ENCODE peak calls at places on chromosomes 7 and 10, in six cellular contexts. X, M, Z, F, J and R are unnamed samples.

GRCh38 chr7:81529785-81530184 is 240.1 kb downstream of the HGF start:
- DNase-seq in X (no peak), M (no peak), Z (no peak), F (no peak), J (no peak), R (no peak)

GRCh38 chr7:47625861-47626444 is 44.0 kb upstream of the TNS3 start:
- DNase-seq in X (no peak), M (no peak), Z (no peak), F (no peak), J (no peak), R (no peak)

GRCh38 chr7:151781161-151781845 is 95.6 kb downstream of the PRKAG2 start:
- DNase-seq in X (no peak), M (no peak), Z (no peak), F (no peak), J (no peak), R (no peak)

GRCh38 chr7:74246497-74246896 is 7.7 kb downstream of the RFC2 start:
- DNase-seq in X (no peak), M (no peak), Z (no peak), F (no peak), J (no peak), R (no peak)

GRCh38 chr10:124010563-124011131 is 82.8 kb downstream of the CHST15 start:
- DNase-seq in X (no peak), M (no peak), Z (no peak), F (no peak), J (no peak), R (no peak)

GRCh38 chr10:58064714-58065528 is 202.8 kb downstream of the IPMK start:
- DNase-seq in X (peak), M (no peak), Z (peak), F (no peak), J (no peak), R (no peak)

GRCh38 chr7:90599892-90600555 is 3.9 kb downstream of the CDK14 start:
- DNase-seq in X (peak), M (no peak), Z (no peak), F (no peak), J (no peak), R (no peak)

GRCh38 chr10:1272762-1273161 is 216.6 kb downstream of the WDR37 start:
- DNase-seq in X (no peak), M (no peak), Z (no peak), F (no peak), J (no peak), R (peak)

GRCh38 chr10:102633282-102633681 is 11.0 kb upstream of the TRIM8 start:
- DNase-seq in X (peak), M (no peak), Z (no peak), F (no peak), J (no peak), R (no peak)

GRCh38 chr7:43868681-43869017 is 668 bp downstream of the MRPS24 start:
- DNase-seq in X (no peak), M (no peak), Z (no peak), F (no peak), J (no peak), R (no peak)

GRCh38 chr7:73703985-73704639 is 15.4 kb downstream of the STX1A start:
- DNase-seq in X (peak), M (peak), Z (peak), F (no peak), J (peak), R (no peak)

GRCh38 chr10:14560794-14561765 is 213.6 kb downstream of the FAM107B start:
- DNase-seq in X (no peak), M (no peak), Z (no peak), F (no peak), J (no peak), R (no peak)

GRCh38 chr7:74173074-74173473 is 1.1 kb upstream of the EIF4H start:
- DNase-seq in X (no peak), M (no peak), Z (no peak), F (no peak), J (peak), R (no peak)

GRCh38 chr7:17948503-17949238 is 8.4 kb upstream of the SNX13 start:
- DNase-seq in X (peak), M (no peak), Z (no peak), F (no peak), J (no peak), R (no peak)

GRCh38 chr10:68067029-68067428 is 8.1 kb downstream of the HERC4 start:
- DNase-seq in X (no peak), M (no peak), Z (no peak), F (no peak), J (no peak), R (no peak)

GRCh38 chr10:132996603-132997343 is 54.4 kb upstream of the CFAP46 start:
- DNase-seq in X (no peak), M (no peak), Z (no peak), F (no peak), J (no peak), R (no peak)

GRCh38 chr10:102394801-102395676 is 466 bp upstream of the NFKB2 start:
- DNase-seq in X (peak), M (peak), Z (peak), F (peak), J (peak), R (peak)

GRCh38 chr7:45085619-45086200 is 3.1 kb downstream of the NACAD start:
- DNase-seq in X (no peak), M (no peak), Z (no peak), F (no peak), J (no peak), R (no peak)

GRCh38 chr10:87064651-87065050 is 30.0 kb downstream of the GLUD1 start:
- DNase-seq in X (no peak), M (no peak), Z (no peak), F (no peak), J (no peak), R (no peak)

GRCh38 chr10:110820321-110820814 is 51.4 kb upstream of the PDCD4 start:
- DNase-seq in X (no peak), M (peak), Z (no peak), F (no peak), J (no peak), R (no peak)

GRCh38 chr10:116741391-116742351 is 695 bp downstream of the HSPA12A start:
- DNase-seq in X (no peak), M (peak), Z (no peak), F (no peak), J (no peak), R (no peak)

GRCh38 chr10:5616046-5616445 is 50.3 kb downstream of the ASB13 start:
- DNase-seq in X (no peak), M (no peak), Z (no peak), F (no peak), J (no peak), R (no peak)

DNA sequence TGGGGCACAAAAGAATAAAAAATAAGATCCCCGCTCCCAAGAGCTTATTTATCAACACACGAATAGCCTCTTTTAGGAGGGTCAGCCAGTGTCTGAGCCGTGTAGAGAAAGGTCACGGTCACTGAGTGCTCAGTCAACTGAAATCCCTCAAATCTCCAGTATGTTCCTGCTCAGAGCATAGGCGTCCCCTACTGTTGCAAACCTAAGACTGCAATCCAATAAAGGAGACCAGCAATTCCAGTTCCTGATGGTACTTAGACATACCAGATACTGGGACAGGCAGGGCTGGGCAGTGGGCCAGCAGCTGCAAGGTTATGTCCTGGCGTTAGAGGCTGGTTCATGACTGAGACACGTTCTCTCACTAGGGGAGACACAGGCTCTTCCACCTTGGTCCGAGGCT is 93.6 kb downstream of the CACNB2 start:
- DNase-seq in X (no peak), M (peak), Z (peak), F (no peak), J (no peak), R (no peak)
- TF ChIP-seq CTCF in X (no peak), M (peak), Z (no peak), F (no peak), J (no peak), R (no peak)

GRCh38 chr10:106493166-106493565 is 671.3 kb downstream of the SORCS1 start:
- DNase-seq in X (no peak), M (no peak), Z (no peak), F (no peak), J (no peak), R (no peak)
- TF ChIP-seq POLR2A in X (no peak), M (no peak), Z (no peak), F (no peak), J (no peak), R (no peak)

GRCh38 chr7:64998865-64999164 is 7.7 kb downstream of the ERV3-1 start:
- DNase-seq in X (no peak), M (no peak), Z (no peak), F (no peak), J (no peak), R (no peak)
- H3K4me3 ChIP-seq in X (no peak), M (no peak), Z (no peak), F (peak), J (peak), R (no peak)

GRCh38 chr7:1403844-1404404 is 55.3 kb downstream of the MICALL2 start:
- DNase-seq in X (peak), M (peak), Z (peak), F (no peak), J (no peak), R (no peak)
- TF ChIP-seq CTCF in X (peak), M (no peak), Z (no peak), F (no peak), J (no peak), R (no peak)

DNA sequence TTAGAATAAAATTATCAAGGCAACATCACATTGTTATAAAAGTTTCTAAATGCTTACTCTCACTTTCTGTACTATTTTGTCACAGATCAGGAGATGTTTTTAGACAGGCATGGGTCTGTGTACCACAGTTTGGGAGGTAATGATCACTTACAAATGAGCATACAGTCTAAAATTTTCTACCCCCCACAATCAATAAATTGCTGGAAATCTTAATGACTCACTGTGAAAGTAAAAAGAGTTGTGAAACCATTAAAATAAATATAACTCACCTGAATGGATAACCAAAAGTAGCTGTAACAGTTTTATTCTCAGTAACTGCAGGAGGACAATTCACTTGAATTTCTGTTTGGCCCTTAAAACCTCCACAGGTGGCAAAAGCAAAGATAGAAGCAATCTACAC is 13.2 kb downstream of the SYPL1 start:
- DNase-seq in X (no peak), M (no peak), Z (no peak), F (no peak), J (no peak), R (no peak)
- TF ChIP-seq POLR2A in X (no peak), M (no peak), Z (no peak), F (no peak), J (no peak), R (no peak)

GRCh38 chr10:13328588-13328987 is 19.5 kb downstream of the SEPHS1 start:
- DNase-seq in X (no peak), M (no peak), Z (no peak), F (no peak), J (no peak), R (peak)
- H3K4me3 ChIP-seq in X (no peak), M (no peak), Z (no peak), F (no peak), J (no peak), R (no peak)

GRCh38 chr7:141118809-141119586 is 45.1 kb downstream of the TMEM178B start:
- DNase-seq in X (no peak), M (no peak), Z (no peak), F (no peak), J (no peak), R (no peak)
- TF ChIP-seq CTCF in X (no peak), M (no peak), Z (no peak), F (no peak), J (no peak), R (no peak)

DNA sequence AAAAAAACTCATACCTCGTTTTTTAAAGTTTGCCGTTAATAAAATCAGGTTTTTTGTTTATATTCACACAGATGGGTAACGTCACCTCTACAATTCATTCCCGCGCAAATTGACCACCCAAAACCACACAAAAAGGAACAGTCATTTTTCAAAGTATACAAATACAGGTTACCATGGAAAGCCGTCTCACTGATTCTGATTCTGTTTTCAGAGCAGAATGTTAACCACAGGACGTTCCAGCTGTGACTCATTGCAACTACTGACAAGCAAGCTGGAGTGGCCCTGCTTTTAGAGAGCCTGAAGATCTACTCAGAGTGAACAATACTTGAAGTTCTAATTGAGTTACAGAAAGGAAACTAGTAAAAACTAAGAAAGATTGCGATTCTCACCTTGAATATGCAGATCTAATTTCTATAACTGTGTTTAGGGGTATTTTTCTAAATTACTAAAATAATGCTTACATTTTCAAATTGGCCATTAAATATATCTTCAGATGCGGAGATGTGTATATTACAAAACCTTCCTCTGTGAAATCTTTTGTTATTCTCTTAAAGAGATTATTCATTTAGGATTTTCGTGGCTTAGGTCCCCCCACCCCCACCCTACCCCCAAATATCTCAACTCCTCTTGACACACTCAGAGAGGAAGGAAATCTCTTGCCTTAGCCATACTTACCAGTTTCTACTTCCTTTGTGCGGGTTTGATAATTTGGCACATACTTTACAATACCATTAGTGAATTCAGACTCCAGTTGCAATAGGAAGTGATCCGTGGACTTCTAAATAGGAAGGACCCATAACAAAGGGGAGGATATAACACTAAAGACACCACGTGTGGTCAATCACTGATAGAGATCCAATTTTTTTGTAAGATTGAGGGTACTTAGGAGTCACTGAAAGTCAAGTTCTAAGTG is 106.0 kb downstream of the CUBN start:
- DNase-seq in X (peak), M (peak), Z (peak), F (peak), J (peak), R (peak)
- TF ChIP-seq POLR2A in X (peak), M (no peak), Z (no peak), F (no peak), J (no peak), R (no peak)